ENCODE peak calls at places on chromosomes 1 and 21, in nine cellular contexts. I is HCT116, R is HFF-Myc, E is tibial artery, B is cardiac muscle cell, O is fibroblast of lung, P is GM20000, X is left ventricle myocardium inferior, T is psoas muscle. G is an unnamed sample.

GRCh38 chr1:81699234-81699633 is 101.5 kb upstream of the ADGRL2 start:
- DNase-seq in E (no peak), B (no peak), R (no peak), X (no peak), T (no peak), I (no peak), O (peak; percentile 72), P (no peak), G (no peak)

GRCh38 chr1:211469938-211470529 is 21.9 kb downstream of the RD3 start:
- DNase-seq in E (peak; percentile 82), B (peak; percentile 81), P (peak; percentile 70), R (peak; percentile 31), I (peak; percentile 72), X (peak; percentile 80), O (peak; percentile 68), T (peak; percentile 80), G (no peak)

GRCh38 chr1:23555225-23555801 is 4.0 kb downstream of the ID3 start:
- DNase-seq in P (no peak), T (peak; percentile 59), X (no peak), R (no peak), O (peak; percentile 61), I (no peak), B (peak; percentile 26), E (peak; percentile 59), G (no peak)

GRCh38 chr1:21665711-21666571 is 3.2 kb downstream of the RAP1GAP start:
- DNase-seq in I (no peak), E (no peak), P (no peak), O (no peak), T (no peak), X (peak; percentile 69), R (no peak), B (no peak), G (no peak)

GRCh38 chr1:181551249-181551648 is 67.9 kb downstream of the CACNA1E start:
- DNase-seq in T (no peak), O (peak; percentile 39), X (no peak), R (no peak), P (no peak), I (no peak), B (peak; percentile 29), E (no peak), G (no peak)

GRCh38 chr21:28688381-28688780 is 304.3 kb downstream of the LTN1 start:
- DNase-seq in O (no peak), T (no peak), I (no peak), R (no peak), B (no peak), X (no peak), E (no peak), P (no peak), G (no peak)

GRCh38 chr1:231324660-231325059 is 13.0 kb downstream of the EXOC8 start:
- DNase-seq in P (no peak), B (no peak), X (no peak), T (no peak), R (no peak), I (no peak), E (no peak), O (no peak), G (no peak)

GRCh38 chr1:34645109-34645688 is 109.6 kb upstream of the GJB5 start:
- DNase-seq in O (no peak), X (no peak), I (no peak), P (no peak), T (no peak), B (no peak), R (no peak), E (no peak), G (no peak)

GRCh38 chr21:45098867-45099266 is 24.5 kb downstream of the ADARB1 start:
- DNase-seq in E (no peak), P (peak; percentile 66), X (no peak), R (no peak), B (peak; percentile 48), T (no peak), I (no peak), O (no peak), G (no peak)

GRCh38 chr1:170114916-170115315 is 30.8 kb upstream of the NTMT2 start:
- DNase-seq in O (peak; percentile 39), E (no peak), X (no peak), T (no peak), P (no peak), R (peak; percentile 38), B (peak; percentile 70), I (no peak), G (no peak)

GRCh38 chr1:203424861-203425667 is 50.5 kb upstream of the PRELP start:
- DNase-seq in I (no peak), O (peak; percentile 73), X (no peak), T (no peak), R (no peak), B (no peak), E (no peak), P (no peak), G (no peak)

GRCh38 chr1:245606157-245606725 is 451.5 kb downstream of the KIF26B start:
- DNase-seq in P (no peak), I (no peak), X (no peak), T (no peak), O (no peak), E (no peak), B (peak; percentile 68), R (no peak), G (no peak)

GRCh38 chr1:145942891-145943290 is 14.9 kb downstream of the LIX1L start:
- DNase-seq in E (no peak), P (no peak), T (no peak), B (no peak), I (no peak), O (no peak), R (no peak), X (no peak), G (no peak)

GRCh38 chr1:27392778-27393635 is 585 bp downstream of the GPR3 start:
- DNase-seq in R (no peak), B (no peak), X (no peak), P (peak; percentile 40), O (no peak), E (no peak), I (no peak), T (no peak), G (no peak)

GRCh38 chr1:81920245-81920740 is 119.6 kb downstream of the ADGRL2 start:
- DNase-seq in O (peak; percentile 78), I (no peak), E (no peak), X (peak; percentile 16), T (peak; percentile 56), P (no peak), B (peak; percentile 80), R (peak; percentile 2), G (no peak)

GRCh38 chr1:42940851-42941639 is 17.6 kb downstream of the SLC2A1 start:
- DNase-seq in E (peak; percentile 53), B (no peak), O (peak; percentile 89), T (peak; percentile 42), R (peak; percentile 91), I (peak; percentile 82), P (no peak), X (no peak), G (peak; percentile 94)

GRCh38 chr1:111535256-111536191 is 32.1 kb upstream of the ADORA3 start:
- DNase-seq in O (peak; percentile 8), P (no peak), R (no peak), T (no peak), I (no peak), B (no peak), X (no peak), E (no peak), G (no peak)

GRCh38 chr1:109365642-109366204 is 32.0 kb downstream of the SORT1 start:
- DNase-seq in R (no peak), E (no peak), T (no peak), O (no peak), B (no peak), X (no peak), I (no peak), P (no peak), G (no peak)

GRCh38 chr1:18948913-18949688 is 7.4 kb downstream of the IFFO2 start:
- DNase-seq in T (peak; percentile 70), P (no peak), E (peak; percentile 68), X (peak; percentile 53), B (peak; percentile 35), I (no peak), O (peak; percentile 70), R (no peak), G (no peak)

GRCh38 chr1:68321084-68321685 is 88.9 kb upstream of the WLS start:
- DNase-seq in O (peak; percentile 72), R (no peak), B (peak; percentile 80), X (peak; percentile 67), E (peak; percentile 44), T (peak; percentile 72), P (peak; percentile 16), I (no peak), G (no peak)

DNA sequence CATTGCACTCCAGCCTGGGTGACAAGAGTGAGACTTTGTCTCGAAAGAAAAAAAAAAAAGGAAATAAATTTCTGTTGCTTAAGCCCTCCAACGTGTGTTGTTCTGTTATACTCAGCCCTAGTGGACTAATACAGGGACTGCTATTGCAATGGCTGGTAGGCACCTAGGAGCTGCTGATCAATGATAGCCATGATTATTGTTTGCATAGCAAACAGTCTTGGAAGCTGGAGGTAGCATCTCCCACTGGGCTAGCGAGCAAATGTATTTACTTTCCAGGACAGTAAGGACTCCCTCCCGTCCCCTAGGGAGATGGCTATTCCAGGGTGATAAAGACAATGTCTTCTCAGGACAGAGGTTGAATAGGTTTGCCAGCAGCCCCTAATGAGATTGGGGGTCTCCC is 13.5 kb upstream of the TNFRSF8 start:
- DNase-seq in R (no peak), I (no peak), T (no peak), P (no peak), X (no peak), E (no peak), B (no peak), O (no peak), G (no peak)
- TF ChIP-seq CTCF in R (no peak), I (no peak), T (no peak), P (no peak), X (no peak), E (no peak), B (no peak), O (no peak), G (no peak)

DNA sequence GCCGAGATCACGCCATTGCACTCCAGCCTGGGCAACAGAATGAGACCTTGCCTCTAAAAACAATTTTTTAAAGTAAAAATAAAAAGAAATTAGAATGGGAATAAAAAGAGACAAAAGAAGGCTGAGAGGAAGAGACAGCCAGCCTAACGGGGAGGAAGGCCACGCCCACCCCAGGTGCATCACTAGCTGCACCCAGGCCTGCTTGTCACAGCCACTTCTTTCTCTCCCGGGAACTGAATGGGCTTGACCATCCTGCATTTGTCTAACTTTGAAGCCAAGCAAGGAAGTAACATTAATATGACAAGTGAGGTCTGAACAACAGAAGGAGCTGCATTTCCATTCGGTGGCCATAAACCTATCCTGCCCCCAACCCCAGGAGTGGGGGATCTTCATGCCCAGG is 20.8 kb upstream of the EFNA1 start:
- DNase-seq in X (no peak), T (no peak), I (no peak), O (no peak), P (no peak), R (no peak), E (no peak), B (no peak), G (no peak)
- TF ChIP-seq CTCF in X (no peak), T (no peak), I (no peak), O (no peak), P (no peak), R (no peak), E (no peak), B (no peak), G (no peak)

GRCh38 chr21:34722684-34723300 is 54.0 kb downstream of the CLIC6 start:
- DNase-seq in P (peak; percentile 44), I (no peak), T (no peak), B (no peak), E (no peak), X (no peak), R (no peak), O (no peak), G (no peak)
- TF ChIP-seq CTCF in P (peak; percentile 45), I (peak; percentile 97), T (no peak), B (peak; percentile 53), E (peak; percentile 10), X (no peak), R (peak; percentile 67), O (no peak), G (peak; percentile 20)

GRCh38 chr21:14319805-14320204 is 63.1 kb downstream of the HSPA13 start:
- DNase-seq in B (no peak), P (no peak), I (no peak), X (no peak), R (no peak), E (no peak), T (no peak), O (no peak), G (no peak)
- TF ChIP-seq CTCF in B (no peak), P (no peak), I (no peak), X (no peak), R (no peak), E (no peak), T (no peak), O (no peak), G (no peak)

G was measured in BJ.